ENCODE peak calls at places on chromosomes 12 and 14, in seven cellular contexts. N is M059J, D is skeletal muscle cell, U is non-pigmented ciliary epithelial cell, S is kidney epithelial cell, I is AG09309, A is choroid plexus epithelial cell. P is an unnamed sample.

GRCh38 chr12:108642269-108642870 is 8.7 kb upstream of the SELPLG start:
- DNase-seq in N (no peak), D (peak), U (no peak), S (no peak), I (no peak), A (no peak), P (no peak)

GRCh38 chr14:92615451-92615850 is 101.9 kb downstream of the RIN3 start:
- DNase-seq in N (no peak), D (no peak), U (no peak), S (no peak), I (no peak), A (no peak), P (no peak)

GRCh38 chr12:106079148-106079738 is 59.5 kb downstream of the NUAK1 start:
- DNase-seq in N (no peak), D (no peak), U (no peak), S (no peak), I (no peak), A (no peak), P (no peak)

GRCh38 chr12:66087365-66087943 is 43.1 kb downstream of the LLPH start:
- DNase-seq in N (peak), D (no peak), U (no peak), S (no peak), I (peak), A (peak), P (peak)

GRCh38 chr14:36657409-36658090 is 4.1 kb upstream of the PAX9 start:
- DNase-seq in N (no peak), D (no peak), U (no peak), S (no peak), I (no peak), A (peak), P (no peak)

GRCh38 chr12:96241484-96242256 is 47.5 kb downstream of the ELK3 start:
- DNase-seq in N (peak), D (peak), U (no peak), S (no peak), I (peak), A (peak), P (peak)

GRCh38 chr12:116434155-116435065 is 124.8 kb upstream of the MAP1LC3B2 start:
- DNase-seq in N (peak), D (peak), U (peak), S (peak), I (peak), A (peak), P (peak)

GRCh38 chr14:59629384-59630158 is 53.0 kb upstream of the CCDC175 start:
- DNase-seq in N (no peak), D (no peak), U (no peak), S (no peak), I (no peak), A (no peak), P (no peak)

GRCh38 chr12:1691123-1692007 is 495 bp downstream of the ADIPOR2 start:
- DNase-seq in N (peak), D (no peak), U (no peak), S (no peak), I (no peak), A (peak), P (no peak)

GRCh38 chr14:71166434-71166833 is 259.2 kb downstream of the PCNX1 start:
- DNase-seq in N (peak), D (peak), U (peak), S (peak), I (peak), A (peak), P (peak)

GRCh38 chr12:1706284-1707016 is 15.6 kb downstream of the ADIPOR2 start:
- DNase-seq in N (peak), D (no peak), U (no peak), S (no peak), I (no peak), A (peak), P (no peak)

GRCh38 chr12:17030338-17030737 is 424.4 kb upstream of the LMO3 start:
- DNase-seq in N (no peak), D (no peak), U (no peak), S (no peak), I (no peak), A (no peak), P (no peak)

GRCh38 chr12:107782067-107782466 is 7.6 kb downstream of the ASCL4 start:
- DNase-seq in N (no peak), D (no peak), U (no peak), S (no peak), I (no peak), A (no peak), P (no peak)

P was measured in astrocyte.